ENCODE peak calls at places on chromosomes 2 and 18, in six cellular contexts. One of them, this sample, is unnamed.
A peak's percentile ranks its signal among the peaks of the same experiment; 100 is the strongest.

GRCh38 chr18:79598046-79598884 is 81.3 kb upstream of the CTDP1 start:
- DNase-seq in cardiac fibroblast: no peak
- DNase-seq in GM23338: no peak
- DNase-seq in heart right ventricle: no peak
- DNase-seq in tibial artery: peak; percentile 63
- DNase-seq in NB4: no peak
- DNase-seq in this sample: no peak

GRCh38 chr2:237222178-237222577 is 136.5 kb downstream of the COPS8 start:
- DNase-seq in cardiac fibroblast: peak; percentile 93
- DNase-seq in GM23338: no peak
- DNase-seq in heart right ventricle: no peak
- DNase-seq in tibial artery: no peak
- DNase-seq in NB4: no peak
- DNase-seq in this sample: peak; percentile 97

GRCh38 chr2:36404312-36404711 is 48.7 kb downstream of the CRIM1 start:
- DNase-seq in cardiac fibroblast: no peak
- DNase-seq in GM23338: no peak
- DNase-seq in heart right ventricle: no peak
- DNase-seq in tibial artery: no peak
- DNase-seq in NB4: no peak
- DNase-seq in this sample: peak; percentile 21

GRCh38 chr2:197919487-197919886 is 115.1 kb downstream of the PLCL1 start:
- DNase-seq in cardiac fibroblast: peak; percentile 40
- DNase-seq in GM23338: no peak
- DNase-seq in heart right ventricle: no peak
- DNase-seq in tibial artery: no peak
- DNase-seq in NB4: peak; percentile 20
- DNase-seq in this sample: no peak

GRCh38 chr2:236117396-236117795 is 50.8 kb downstream of the GBX2 start:
- DNase-seq in cardiac fibroblast: no peak
- DNase-seq in GM23338: no peak
- DNase-seq in heart right ventricle: no peak
- DNase-seq in tibial artery: no peak
- DNase-seq in NB4: no peak
- DNase-seq in this sample: peak; percentile 7

GRCh38 chr2:1972428-1972827 is 228.1 kb upstream of the PXDN start:
- DNase-seq in cardiac fibroblast: peak; percentile 58
- DNase-seq in GM23338: no peak
- DNase-seq in heart right ventricle: peak; percentile 19
- DNase-seq in tibial artery: no peak
- DNase-seq in NB4: no peak
- DNase-seq in this sample: peak; percentile 15

GRCh38 chr2:230592775-230593174 is 119.9 kb upstream of the CAB39 start:
- DNase-seq in cardiac fibroblast: no peak
- DNase-seq in GM23338: no peak
- DNase-seq in heart right ventricle: no peak
- DNase-seq in tibial artery: no peak
- DNase-seq in NB4: no peak
- DNase-seq in this sample: no peak

GRCh38 chr2:135840601-135841000 is 3.6 kb upstream of the LCT start:
- DNase-seq in cardiac fibroblast: peak; percentile 22
- DNase-seq in GM23338: no peak
- DNase-seq in heart right ventricle: no peak
- DNase-seq in tibial artery: no peak
- DNase-seq in NB4: no peak
- DNase-seq in this sample: peak; percentile 31

GRCh38 chr2:196247114-196247978 is 76.0 kb upstream of the STK17B start:
- DNase-seq in cardiac fibroblast: no peak
- DNase-seq in GM23338: no peak
- DNase-seq in heart right ventricle: no peak
- DNase-seq in tibial artery: peak; percentile 74
- DNase-seq in NB4: peak; percentile 57
- DNase-seq in this sample: peak; percentile 43

GRCh38 chr18:31876707-31877106 is 66.2 kb downstream of the TRAPPC8 start:
- DNase-seq in cardiac fibroblast: no peak
- DNase-seq in GM23338: no peak
- DNase-seq in heart right ventricle: no peak
- DNase-seq in tibial artery: no peak
- DNase-seq in NB4: no peak
- DNase-seq in this sample: no peak

GRCh38 chr2:191573216-191573615 is 104.7 kb upstream of the NABP1 start:
- DNase-seq in cardiac fibroblast: no peak
- DNase-seq in GM23338: no peak
- DNase-seq in heart right ventricle: no peak
- DNase-seq in tibial artery: no peak
- DNase-seq in NB4: no peak
- DNase-seq in this sample: no peak

GRCh38 chr2:191572319-191572718 is 105.6 kb upstream of the NABP1 start:
- DNase-seq in cardiac fibroblast: no peak
- DNase-seq in GM23338: no peak
- DNase-seq in heart right ventricle: no peak
- DNase-seq in tibial artery: no peak
- DNase-seq in NB4: no peak
- DNase-seq in this sample: no peak

GRCh38 chr2:191569025-191569424 is 108.9 kb upstream of the NABP1 start:
- DNase-seq in cardiac fibroblast: no peak
- DNase-seq in GM23338: peak; percentile 50
- DNase-seq in heart right ventricle: no peak
- DNase-seq in tibial artery: no peak
- DNase-seq in NB4: no peak
- DNase-seq in this sample: no peak

GRCh38 chr2:191574232-191574631 is 103.7 kb upstream of the NABP1 start:
- DNase-seq in cardiac fibroblast: no peak
- DNase-seq in GM23338: no peak
- DNase-seq in heart right ventricle: no peak
- DNase-seq in tibial artery: no peak
- DNase-seq in NB4: no peak
- DNase-seq in this sample: no peak

GRCh38 chr2:191571163-191571769 is 106.7 kb upstream of the NABP1 start:
- DNase-seq in cardiac fibroblast: peak; percentile 84
- DNase-seq in GM23338: peak; percentile 67
- DNase-seq in heart right ventricle: no peak
- DNase-seq in tibial artery: no peak
- DNase-seq in NB4: peak; percentile 84
- DNase-seq in this sample: peak; percentile 79
- H3K4me3 ChIP-seq in cardiac fibroblast: peak overlapping the region; percentile 19
- H3K4me3 ChIP-seq in GM23338: no peak overlapping the region
- H3K4me3 ChIP-seq in heart right ventricle: peak overlapping the region; percentile 2
- H3K4me3 ChIP-seq in tibial artery: no peak overlapping the region
- H3K4me3 ChIP-seq in NB4: peak overlapping the region; percentile 46
- H3K4me3 ChIP-seq in this sample: peak overlapping the region; percentile 28

GRCh38 chr2:177419274-177419673 is 26.7 kb downstream of the AGPS start:
- DNase-seq in cardiac fibroblast: peak; percentile 66
- DNase-seq in GM23338: no peak
- DNase-seq in heart right ventricle: no peak
- DNase-seq in tibial artery: no peak
- DNase-seq in NB4: peak; percentile 28
- DNase-seq in this sample: peak; percentile 76

GRCh38 chr2:177427316-177427715 is 34.7 kb downstream of the AGPS start:
- DNase-seq in cardiac fibroblast: no peak
- DNase-seq in GM23338: no peak
- DNase-seq in heart right ventricle: no peak
- DNase-seq in tibial artery: no peak
- DNase-seq in NB4: no peak
- DNase-seq in this sample: no peak

GRCh38 chr2:177422271-177422670 is 29.7 kb downstream of the AGPS start:
- DNase-seq in cardiac fibroblast: no peak
- DNase-seq in GM23338: no peak
- DNase-seq in heart right ventricle: no peak
- DNase-seq in tibial artery: no peak
- DNase-seq in NB4: no peak
- DNase-seq in this sample: no peak
- H3K4me3 ChIP-seq in cardiac fibroblast: no peak overlapping the region
- H3K4me3 ChIP-seq in GM23338: no peak overlapping the region
- H3K4me3 ChIP-seq in heart right ventricle: no peak overlapping the region
- H3K4me3 ChIP-seq in tibial artery: no peak overlapping the region
- H3K4me3 ChIP-seq in NB4: no peak overlapping the region
- H3K4me3 ChIP-seq in this sample: no peak overlapping the region

GRCh38 chr18:9876523-9876866 is 9.3 kb upstream of the TXNDC2 start:
- DNase-seq in cardiac fibroblast: no peak
- DNase-seq in GM23338: no peak
- DNase-seq in heart right ventricle: no peak
- DNase-seq in tibial artery: no peak
- DNase-seq in NB4: no peak
- DNase-seq in this sample: no peak
- H3K4me3 ChIP-seq in cardiac fibroblast: no peak overlapping the region
- H3K4me3 ChIP-seq in GM23338: no peak overlapping the region
- H3K4me3 ChIP-seq in heart right ventricle: peak overlapping the region; percentile 26
- H3K4me3 ChIP-seq in tibial artery: peak overlapping the region; percentile 35
- H3K4me3 ChIP-seq in NB4: peak overlapping the region; percentile 42
- H3K4me3 ChIP-seq in this sample: no peak overlapping the region

GRCh38 chr18:24398515-24398914 is 891 bp upstream of the OSBPL1A start:
- DNase-seq in cardiac fibroblast: no peak
- DNase-seq in GM23338: peak; percentile 39
- DNase-seq in heart right ventricle: no peak
- DNase-seq in tibial artery: no peak
- DNase-seq in NB4: peak; percentile 26
- DNase-seq in this sample: peak; percentile 25
- H3K4me3 ChIP-seq in cardiac fibroblast: no peak overlapping the region
- H3K4me3 ChIP-seq in GM23338: peak overlapping the region; percentile 58
- H3K4me3 ChIP-seq in heart right ventricle: no peak overlapping the region
- H3K4me3 ChIP-seq in tibial artery: peak overlapping the region; percentile 87
- H3K4me3 ChIP-seq in NB4: peak overlapping the region; percentile 53
- H3K4me3 ChIP-seq in this sample: no peak overlapping the region